ENCODE peak calls at places on chromosomes 11 and 22, in five cellular contexts. B is HEK293T, F is NT2/D1, G is GM12878, A is HepG2. W is an unnamed sample.

GRCh38 chr11:76975513-76975912 is 58.7 kb upstream of the B3GNT6 start:
- DNase-seq in B (no peak), F (no peak), G (no peak), A (no peak), W (no peak)

GRCh38 chr11:7592706-7593105 is 78.9 kb downstream of the PPFIBP2 start:
- DNase-seq in B (no peak), F (no peak), G (no peak), A (no peak), W (no peak)

GRCh38 chr22:36816635-36817428 is at the start of gene PVALB:
- DNase-seq in B (peak; percentile 84), F (no peak), G (no peak), A (no peak), W (peak; percentile 65)

GRCh38 chr11:112044961-112045360 is 19.8 kb downstream of the DLAT start:
- DNase-seq in B (no peak), F (no peak), G (no peak), A (no peak), W (no peak)

GRCh38 chr22:47036352-47036751 is 273.9 kb downstream of the TBC1D22A start:
- DNase-seq in B (no peak), F (no peak), G (no peak), A (no peak), W (no peak)

GRCh38 chr11:45657496-45658260 is 7.7 kb downstream of the CHST1 start:
- DNase-seq in B (no peak), F (no peak), G (no peak), A (no peak), W (no peak)

GRCh38 chr22:46612904-46613605 is 7.1 kb upstream of the GRAMD4 start:
- DNase-seq in B (no peak), F (no peak), G (no peak), A (peak; percentile 35), W (no peak)

GRCh38 chr11:783581-784015 is 6.3 kb downstream of the CEND1 start:
- DNase-seq in B (no peak), F (peak; percentile 94), G (no peak), A (no peak), W (peak; percentile 93)

GRCh38 chr22:38034278-38034882 is 22.8 kb upstream of the PICK1 start:
- DNase-seq in B (peak; percentile 63), F (peak; percentile 72), G (peak; percentile 15), A (peak; percentile 50), W (peak; percentile 70)

GRCh38 chr22:50027639-50028537 is 15.3 kb upstream of the IL17REL start:
- DNase-seq in B (no peak), F (no peak), G (no peak), A (no peak), W (no peak)

GRCh38 chr11:2759228-2760195 is 59.7 kb upstream of the KCNQ1OT1 start:
- DNase-seq in B (no peak), F (no peak), G (no peak), A (no peak), W (no peak)

GRCh38 chr22:42316988-42317387 is 46.5 kb upstream of the TCF20 start:
- DNase-seq in B (no peak), F (no peak), G (no peak), A (no peak), W (no peak)

GRCh38 chr11:3122775-3123201 is 42.3 kb downstream of the OSBPL5 start:
- DNase-seq in B (no peak), F (no peak), G (no peak), A (no peak), W (no peak)

GRCh38 chr11:17098038-17098437 is 20.6 kb upstream of the RPS13 start:
- DNase-seq in B (no peak), F (no peak), G (no peak), A (no peak), W (no peak)

GRCh38 chr11:60184824-60185511 is 2.1 kb upstream of the MS4A6A start:
- DNase-seq in B (no peak), F (no peak), G (peak; percentile 53), A (no peak), W (no peak)

GRCh38 chr11:2202071-2202899 is 30.7 kb upstream of the TH start:
- DNase-seq in B (no peak), F (no peak), G (no peak), A (no peak), W (no peak)

GRCh38 chr22:31753005-31753633 is 700 bp upstream of the DEPDC5 start:
- DNase-seq in B (peak; percentile 54), F (no peak), G (no peak), A (peak; percentile 87), W (peak; percentile 76)

GRCh38 chr22:33875316-33875715 is 45.0 kb downstream of the LARGE1 start:
- DNase-seq in B (no peak), F (no peak), G (no peak), A (no peak), W (no peak)

GRCh38 chr11:129766858-129767604 is 48.6 kb upstream of the TMEM45B start:
- DNase-seq in B (peak; percentile 58), F (peak; percentile 47), G (no peak), A (peak; percentile 52), W (peak; percentile 67)

GRCh38 chr11:12224537-12224893 is 114.1 kb downstream of the MICAL2 start:
- DNase-seq in B (no peak), F (no peak), G (peak; percentile 65), A (no peak), W (no peak)

GRCh38 chr22:49186756-49187155 is 640.9 kb downstream of the BRD1 start:
- DNase-seq in B (no peak), F (no peak), G (no peak), A (no peak), W (no peak)

GRCh38 chr22:26922804-26923203 is 265.4 kb downstream of the MIAT start:
- DNase-seq in B (no peak), F (no peak), G (no peak), A (no peak), W (no peak)

GRCh38 chr11:21969841-21970240 is 223.0 kb upstream of the ANO5 start:
- DNase-seq in B (no peak), F (no peak), G (no peak), A (no peak), W (no peak)
- TF ChIP-seq SUZ12 in B (no peak), F (no peak), G (no peak), A (no peak), W (no peak)

GRCh38 chr11:117295438-117296137 is 4.4 kb downstream of the BACE1-AS start:
- DNase-seq in B (no peak), F (no peak), G (no peak), A (no peak), W (no peak)
- TF ChIP-seq SUZ12 in B (no peak), F (no peak), G (no peak), A (no peak), W (no peak)

GRCh38 chr11:13375798-13376197 is 87.2 kb downstream of the BTBD10 start:
- DNase-seq in B (no peak), F (no peak), G (no peak), A (no peak), W (no peak)
- TF ChIP-seq SUZ12 in B (no peak), F (no peak), G (no peak), A (no peak), W (no peak)

DNA sequence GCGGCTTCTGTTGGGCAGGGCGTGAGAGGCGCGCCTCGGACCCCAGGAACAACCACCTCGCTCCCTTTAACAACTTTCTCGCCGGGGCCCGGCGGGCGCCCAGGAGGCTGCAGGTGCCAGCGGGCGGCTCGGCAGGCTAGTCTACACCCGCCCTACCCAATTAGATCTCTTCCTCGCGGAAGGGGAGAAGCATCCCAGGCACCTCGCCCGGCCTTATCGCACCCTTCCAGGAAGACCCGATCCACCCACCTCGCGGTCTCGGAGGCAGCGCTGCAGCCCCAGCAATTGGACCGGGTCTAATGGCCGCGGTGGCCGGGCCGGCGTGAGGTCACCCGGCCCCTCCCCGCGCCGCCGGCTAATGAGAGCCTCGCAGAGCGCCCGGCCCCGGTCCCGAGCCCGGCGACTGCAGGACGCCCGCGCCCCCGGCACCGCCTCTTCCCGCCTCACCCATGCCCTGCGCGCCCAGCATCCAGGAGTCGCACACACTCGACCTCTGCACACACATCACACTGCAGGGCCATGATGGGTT is at the start of gene PLAAT3:
- DNase-seq in B (peak; percentile 52), F (no peak), G (no peak), A (no peak), W (peak; percentile 89)
- TF ChIP-seq SUZ12 in B (no peak), F (no peak), G (no peak), A (no peak), W (no peak)

GRCh38 chr11:64967376-64967775 is 4.5 kb downstream of the MAJIN start:
- DNase-seq in B (no peak), F (no peak), G (no peak), A (no peak), W (no peak)
- TF ChIP-seq SUZ12 in B (no peak), F (no peak), G (no peak), A (no peak), W (no peak)

GRCh38 chr11:65452806-65453490 is 30.4 kb downstream of the NEAT1 start:
- DNase-seq in B (no peak), F (no peak), G (no peak), A (no peak), W (no peak)
- TF ChIP-seq SUZ12 in B (no peak), F (no peak), G (no peak), A (no peak), W (no peak)

DNA sequence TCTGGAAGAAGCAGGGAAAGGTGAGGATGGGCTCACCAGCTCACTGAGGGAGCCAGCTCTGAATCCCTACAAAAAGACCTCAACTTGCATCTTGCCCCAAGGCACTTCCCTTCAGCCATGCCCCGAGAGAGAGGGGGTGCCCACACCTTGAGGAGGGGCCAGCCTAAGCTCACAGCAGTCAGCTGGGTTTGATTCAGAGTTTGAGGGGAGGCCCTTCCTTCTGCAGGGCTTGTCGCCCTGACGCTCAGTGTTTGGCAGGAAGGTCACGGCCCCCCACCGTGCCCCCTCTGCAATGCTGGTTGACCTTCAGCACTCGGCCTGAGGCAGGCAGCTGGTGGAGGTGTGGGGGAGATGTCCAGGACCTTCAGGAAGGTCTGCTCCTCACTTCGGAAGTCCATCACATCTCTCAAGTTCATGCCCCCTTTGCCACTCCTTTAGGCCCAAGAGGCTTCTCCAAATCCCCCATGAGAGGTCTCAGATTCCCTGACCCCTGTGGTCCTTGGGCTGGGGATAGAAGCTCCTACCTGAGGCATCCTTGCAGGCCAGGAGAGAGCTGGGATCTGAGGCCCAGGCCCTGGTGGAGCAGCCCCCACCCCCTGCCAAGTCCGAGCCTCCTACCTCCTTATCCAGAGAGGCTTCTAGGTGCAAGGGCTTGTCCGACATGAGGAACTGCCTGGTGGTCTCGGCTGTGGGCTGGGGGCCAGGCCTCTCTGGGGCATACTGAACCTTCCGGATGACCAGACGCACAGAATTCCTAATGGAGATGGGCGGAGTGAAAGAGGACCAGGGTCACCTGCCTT is 37.6 kb downstream of the TPBGL start:
- DNase-seq in B (no peak), F (no peak), G (no peak), A (no peak), W (no peak)
- TF ChIP-seq SUZ12 in B (no peak), F (no peak), G (no peak), A (no peak), W (no peak)

GRCh38 chr11:75422248-75423231 is 10.5 kb downstream of the KLHL35 start:
- DNase-seq in B (no peak), F (no peak), G (no peak), A (peak; percentile 86), W (no peak)
- TF ChIP-seq SUZ12 in B (no peak), F (no peak), G (no peak), A (no peak), W (no peak)

W was measured in H1.